ENCODE peak calls at places on chromosomes 3 and 15, in nine cellular contexts. N is testis, T is stomach, D is mammary epithelial cell, P is foreskin fibroblast, V is vagina, B is upper lobe of right lung, A is IMR-90, W is left ventricle myocardium inferior. C is an unnamed sample.

GRCh38 chr3:46484911-46485696 is 12.7 kb upstream of the RTP3 start:
- DNase-seq in W (no peak), P (no peak), V (no peak), D (no peak), A (no peak), T (peak; percentile 89), B (no peak), N (no peak), C (no peak)

GRCh38 chr3:13015286-13016082 is 57.7 kb downstream of the IQSEC1 start:
- DNase-seq in N (no peak), V (no peak), B (peak; percentile 81), T (peak; percentile 41), A (no peak), W (no peak), D (no peak), P (no peak), C (no peak)

GRCh38 chr15:73575636-73576247 is 57.4 kb downstream of the NPTN start:
- DNase-seq in N (no peak), V (no peak), A (peak; percentile 58), W (peak; percentile 60), T (peak; percentile 78), B (peak; percentile 70), D (peak; percentile 97), P (peak; percentile 49), C (peak; percentile 86)

GRCh38 chr3:152595975-152596832 is 238.7 kb upstream of the P2RY1 start:
- DNase-seq in B (no peak), V (no peak), N (peak; percentile 81), T (peak; percentile 42), A (peak; percentile 62), P (peak; percentile 93), D (peak; percentile 18), W (no peak), C (peak; percentile 93)

GRCh38 chr3:189529468-189529867 is 101.7 kb upstream of the TP63 start:
- DNase-seq in B (no peak), V (no peak), T (no peak), N (no peak), D (no peak), P (no peak), A (no peak), W (no peak), C (no peak)

GRCh38 chr15:39699531-39700110 is 83.0 kb downstream of the FSIP1 start:
- DNase-seq in V (no peak), A (no peak), W (no peak), P (peak; percentile 31), T (no peak), N (no peak), B (no peak), D (no peak), C (no peak)

GRCh38 chr15:41746802-41747201 is 27.5 kb upstream of the MAPKBP1 start:
- DNase-seq in T (no peak), V (no peak), W (no peak), D (peak; percentile 19), P (peak; percentile 11), N (no peak), A (peak; percentile 23), B (no peak), C (no peak)

GRCh38 chr15:70867911-70868467 is 14.0 kb upstream of the LARP6 start:
- DNase-seq in T (no peak), V (no peak), N (peak; percentile 36), D (peak; percentile 77), P (peak; percentile 85), W (no peak), A (peak; percentile 63), B (no peak), C (peak; percentile 44)

GRCh38 chr3:57160046-57160730 is 5.0 kb downstream of the IL17RD start:
- DNase-seq in N (peak; percentile 62), D (no peak), V (no peak), B (no peak), W (peak; percentile 64), T (no peak), A (no peak), P (peak; percentile 65), C (no peak)

GRCh38 chr3:95923496-95924210 is 890.7 kb upstream of the EPHA6 start:
- DNase-seq in N (no peak), T (no peak), A (peak; percentile 94), D (peak; percentile 2), B (no peak), V (no peak), P (peak; percentile 26), W (no peak), C (peak; percentile 90)

GRCh38 chr15:98727115-98728040 is 79.0 kb downstream of the IGF1R start:
- DNase-seq in N (peak; percentile 78), D (peak; percentile 95), V (no peak), B (peak; percentile 90), W (peak; percentile 86), P (peak; percentile 98), A (peak; percentile 93), T (peak; percentile 92), C (peak; percentile 87)

GRCh38 chr3:81923038-81923437 is 161.6 kb upstream of the GBE1 start:
- DNase-seq in W (no peak), B (no peak), D (no peak), P (no peak), A (no peak), N (no peak), T (no peak), V (no peak), C (no peak)

GRCh38 chr3:147943265-147943945 is 534.2 kb downstream of the ZIC1 start:
- DNase-seq in P (peak; percentile 93), T (no peak), W (no peak), D (peak; percentile 84), N (no peak), A (peak; percentile 93), V (no peak), B (no peak), C (peak; percentile 82)

GRCh38 chr3:127651516-127652172 is 21.1 kb upstream of the ABTB1 start:
- DNase-seq in N (no peak), P (no peak), A (no peak), T (no peak), W (no peak), D (no peak), V (no peak), B (no peak), C (no peak)

GRCh38 chr15:36278219-36278618 is 301.2 kb upstream of the CDIN1 start:
- DNase-seq in V (no peak), N (no peak), D (peak; percentile 36), T (no peak), B (no peak), P (peak; percentile 19), A (peak; percentile 11), W (no peak), C (no peak)

GRCh38 chr3:149575213-149575961 is 82.4 kb downstream of the WWTR1 start:
- DNase-seq in W (peak; percentile 50), P (peak; percentile 96), D (peak; percentile 82), T (no peak), N (peak; percentile 23), B (no peak), V (no peak), A (peak; percentile 95), C (peak; percentile 72)

GRCh38 chr15:62495670-62496328 is 330.7 kb upstream of the C2CD4B start:
- DNase-seq in B (no peak), T (peak; percentile 33), V (no peak), W (peak; percentile 36), P (peak; percentile 95), A (peak; percentile 94), N (no peak), D (peak; percentile 21), C (peak; percentile 42)

GRCh38 chr3:172456404-172456803 is 8.1 kb upstream of the GHSR start:
- DNase-seq in P (no peak), D (no peak), N (no peak), V (no peak), B (no peak), W (no peak), A (no peak), T (no peak), C (no peak)
- H3K4me3 ChIP-seq in P (no peak overlapping the region), D (no peak overlapping the region), N (no peak overlapping the region), V (no peak overlapping the region), B (no peak overlapping the region), W (no peak overlapping the region), A (no peak overlapping the region), T (no peak overlapping the region), C (no peak overlapping the region)

DNA sequence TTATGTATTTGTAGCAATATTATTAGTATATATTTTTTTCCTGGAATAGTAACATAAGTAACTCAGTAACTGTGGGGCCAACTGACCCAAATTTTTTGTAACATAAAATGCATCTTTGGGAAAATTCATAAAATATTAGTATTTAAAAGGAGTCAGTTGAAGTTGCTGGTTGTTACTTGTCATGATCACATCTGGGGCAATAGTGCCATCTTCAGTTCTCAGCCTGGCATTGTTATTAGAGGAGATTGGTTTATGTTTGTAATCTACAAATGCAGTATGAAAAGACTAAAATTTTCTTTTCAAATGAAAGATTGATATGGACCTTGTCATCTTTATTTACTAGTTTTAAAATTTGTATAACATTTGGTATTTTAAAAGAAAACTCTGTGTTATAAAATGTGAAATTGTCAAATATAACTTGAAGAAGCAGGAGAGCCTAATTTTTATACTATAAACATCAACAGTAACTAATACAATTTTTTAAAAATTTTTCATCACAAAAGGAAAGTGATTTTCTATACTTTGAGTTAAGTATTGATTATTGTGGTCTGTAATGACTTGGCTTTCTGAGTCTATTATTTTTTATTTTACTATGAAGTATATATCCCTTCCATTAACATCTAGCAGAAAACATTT is 38.8 kb upstream of the MLF1 start:
- DNase-seq in T (no peak), V (no peak), P (peak; percentile 70), W (no peak), D (peak; percentile 24), A (peak; percentile 70), N (peak; percentile 23), B (no peak), C (peak; percentile 46)
- TF ChIP-seq CTCF in T (no peak), V (no peak), P (peak; percentile 65), W (peak; percentile 71), D (peak; percentile 45), A (peak; percentile 70), N (no peak), B (peak; percentile 47), C (peak; percentile 64)

DNA sequence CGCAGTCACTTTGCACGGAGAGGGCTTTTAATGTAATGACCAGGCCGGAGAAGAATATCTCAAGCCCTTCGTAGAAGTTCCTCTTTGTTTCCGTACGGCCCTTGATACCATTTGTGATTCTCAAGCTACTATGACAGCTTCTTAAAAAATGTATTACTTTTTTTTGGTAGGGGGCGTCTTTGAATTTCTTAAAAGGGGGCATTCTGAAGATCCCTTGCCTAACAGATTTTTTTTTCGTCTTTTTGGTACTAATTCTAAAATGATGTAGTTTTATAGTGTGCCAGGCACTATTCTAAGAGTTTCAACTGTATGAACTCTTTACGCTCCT is 614.0 kb downstream of the MCTP2 start:
- DNase-seq in D (no peak), A (no peak), V (no peak), T (no peak), P (no peak), B (no peak), W (no peak), N (no peak), C (no peak)
- H3K4me3 ChIP-seq in D (no peak overlapping the region), A (no peak overlapping the region), V (peak overlapping the region; percentile 34), T (peak overlapping the region; percentile 48), P (no peak overlapping the region), B (peak overlapping the region; percentile 45), W (peak overlapping the region; percentile 58), N (peak overlapping the region; percentile 67), C (peak overlapping the region; percentile 31)

GRCh38 chr3:117045143-117045542 is 335.6 kb downstream of the TUSC7 start:
- DNase-seq in B (no peak), D (no peak), W (no peak), T (no peak), N (no peak), A (peak; percentile 14), V (no peak), P (peak; percentile 72), C (no peak)
- TF ChIP-seq CTCF in B (no peak), D (no peak), W (no peak), T (no peak), N (no peak), A (no peak), V (no peak), P (no peak), C (no peak)

GRCh38 chr3:169659858-169660614 is 3.5 kb downstream of the MECOM start:
- DNase-seq in P (no peak), V (no peak), D (no peak), B (no peak), T (peak; percentile 61), W (no peak), N (no peak), A (no peak), C (no peak)
- H3K4me3 ChIP-seq in P (no peak overlapping the region), V (peak overlapping the region; percentile 61), D (no peak overlapping the region), B (peak overlapping the region; percentile 67), T (peak overlapping the region; percentile 72), W (peak overlapping the region; percentile 85), N (no peak overlapping the region), A (no peak overlapping the region), C (peak overlapping the region; percentile 76)